ENCODE peak calls at places on chromosomes 16 and 17, in nine cellular contexts. V is GM23248; X is amniotic stem cell; W is ELF-1; D is foreskin fibroblast; O is stimulated activated CD8-positive, alpha-beta memory T cell treated with anti-CD3 and anti-CD28 coated beads, Interleukin-15, amount 100 ng/mL, for 4 hours; L is hepatocyte; M is heart right ventricle; Q is activated naive CD4-positive, alpha-beta T cell treated with anti-CD3 and anti-CD28 coated beads, Interleukin-2, amount 10 ng/mL, durations not matched to agents 7 days and 5 days. A is an unnamed sample.

GRCh38 chr16:30185683-30186421 is 2.5 kb downstream of the CORO1A start:
- DNase-seq in D (no peak), X (no peak), Q (peak; percentile 92), W (no peak), L (no peak), M (peak; percentile 51), O (peak; percentile 72), V (no peak), A (no peak)

GRCh38 chr17:80347948-80348351 is 67.0 kb upstream of the ENDOV start:
- DNase-seq in W (no peak), X (no peak), M (no peak), D (no peak), V (no peak), L (no peak), O (no peak), Q (peak; percentile 18), A (no peak)

GRCh38 chr17:30236807-30237206 is 1.3 kb upstream of the SLC6A4 start:
- DNase-seq in M (peak; percentile 68), D (peak; percentile 65), W (peak; percentile 84), O (no peak), V (peak; percentile 74), L (peak; percentile 68), Q (peak; percentile 30), X (no peak), A (peak; percentile 78)

GRCh38 chr17:66548158-66548557 is 245.7 kb downstream of the PRKCA start:
- DNase-seq in X (no peak), M (no peak), L (no peak), D (peak; percentile 75), O (peak; percentile 24), W (no peak), V (peak; percentile 63), Q (peak; percentile 55), A (no peak)

GRCh38 chr16:88454315-88455057 is 1.4 kb downstream of the ZFPM1 start:
- DNase-seq in L (no peak), D (no peak), V (peak; percentile 30), X (no peak), W (no peak), M (no peak), O (no peak), Q (peak; percentile 67), A (no peak)

GRCh38 chr16:61148930-61149329 is 887.3 kb downstream of the CDH8 start:
- DNase-seq in D (no peak), M (no peak), O (no peak), X (no peak), L (no peak), W (peak; percentile 8), V (no peak), Q (no peak), A (no peak)

GRCh38 chr16:19588661-19589060 is 33.2 kb downstream of the VPS35L start:
- DNase-seq in L (no peak), W (no peak), M (no peak), V (peak; percentile 79), Q (no peak), D (peak; percentile 40), X (no peak), O (no peak), A (no peak)

GRCh38 chr17:16937431-16937830 is 34.5 kb downstream of the TNFRSF13B start:
- DNase-seq in L (no peak), Q (no peak), X (no peak), W (no peak), O (no peak), V (no peak), M (no peak), D (no peak), A (no peak)

GRCh38 chr17:73956595-73957465 is 246.6 kb upstream of the RPL38 start:
- DNase-seq in L (peak; percentile 76), X (no peak), V (peak; percentile 50), M (peak; percentile 41), D (no peak), W (peak; percentile 95), Q (peak; percentile 72), O (no peak), A (peak; percentile 95)

GRCh38 chr16:67481561-67482259 is 753 bp upstream of the ATP6V0D1 start:
- DNase-seq in O (peak; percentile 10), W (no peak), X (no peak), L (peak; percentile 48), D (peak; percentile 72), M (peak; percentile 62), V (peak; percentile 60), Q (peak; percentile 70), A (no peak)

A was measured in H9.